ENCODE peak calls at places on chromosome 13, in four cellular contexts. V, R, N and W are unnamed samples.

GRCh38 chr13:100773429-100773828 is 98.8 kb upstream of the TMTC4 start:
- DNase-seq in N (no peak), V (no peak), R (no peak), W (no peak)

GRCh38 chr13:75495938-75496337 is 14.0 kb upstream of the TBC1D4 start:
- DNase-seq in V (no peak), R (peak), N (no peak), W (no peak)

GRCh38 chr13:106756446-106756845 is 188.5 kb upstream of the ARGLU1 start:
- DNase-seq in N (no peak), R (no peak), V (peak), W (no peak)

GRCh38 chr13:91922969-91923592 is 524.7 kb downstream of the GPC5 start:
- DNase-seq in R (no peak), N (no peak), V (no peak), W (peak)

GRCh38 chr13:25657062-25657588 is 285.4 kb downstream of the ATP8A2 start:
- DNase-seq in V (no peak), N (no peak), R (no peak), W (no peak)

GRCh38 chr13:39616087-39616694 is 13.2 kb upstream of the LHFPL6 start:
- DNase-seq in V (peak), R (peak), N (no peak), W (peak)

GRCh38 chr13:85896516-85897450 is 97.6 kb upstream of the SLITRK6 start:
- DNase-seq in R (peak), V (peak), N (no peak), W (peak)

GRCh38 chr13:91722267-91722884 is 324.0 kb downstream of the GPC5 start:
- DNase-seq in N (no peak), V (no peak), R (peak), W (peak)

GRCh38 chr13:113991676-113992179 is 17.9 kb upstream of the C13orf46 start:
- DNase-seq in N (no peak), V (no peak), R (no peak), W (no peak)

GRCh38 chr13:113991191-113991669 is 17.4 kb upstream of the C13orf46 start:
- DNase-seq in V (no peak), N (no peak), R (no peak), W (no peak)

GRCh38 chr13:113989585-113990300 is 15.9 kb upstream of the C13orf46 start:
- DNase-seq in R (no peak), N (no peak), V (no peak), W (no peak)

GRCh38 chr13:113992276-113993005 is 18.6 kb upstream of the C13orf46 start:
- DNase-seq in V (no peak), N (no peak), R (no peak), W (no peak)

DNA sequence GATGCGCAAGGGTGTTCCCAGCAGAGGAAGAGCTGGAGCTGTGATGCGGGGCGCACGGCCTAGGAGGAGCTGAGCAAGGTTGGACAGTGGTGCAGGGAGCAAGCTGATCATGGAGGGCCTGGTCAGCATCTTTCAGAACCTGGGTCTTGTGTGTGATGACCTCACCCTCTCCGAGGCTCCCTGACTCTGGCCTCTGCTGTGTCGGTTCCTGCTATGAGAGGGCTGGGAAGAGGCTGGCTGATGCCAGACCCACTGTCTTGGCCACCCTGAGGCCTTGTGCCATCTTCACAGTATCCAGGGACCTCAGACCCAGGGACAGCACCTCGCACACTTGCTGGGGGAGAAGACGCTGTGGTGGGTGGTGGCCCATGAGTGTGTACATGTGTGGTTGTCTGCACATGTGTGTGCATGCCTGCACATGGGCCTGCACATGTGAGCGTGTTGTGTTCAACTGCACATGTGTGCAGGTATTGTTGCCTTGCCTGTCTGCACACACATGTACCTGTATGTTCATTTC is 16.5 kb upstream of the C13orf46 start:
- DNase-seq in N (no peak), V (no peak), R (no peak), W (no peak)
- H3K56ac ChIP-seq in N (no peak), V (no peak), R (no peak), W (no peak)

GRCh38 chr13:114001331-114002008 is 27.6 kb upstream of the C13orf46 start:
- DNase-seq in N (no peak), V (no peak), R (no peak), W (no peak)

GRCh38 chr13:114004416-114005205 is 30.7 kb upstream of the C13orf46 start:
- DNase-seq in V (no peak), R (peak), N (no peak), W (no peak)

GRCh38 chr13:114005206-114005720 is 31.4 kb upstream of the C13orf46 start:
- DNase-seq in N (no peak), R (no peak), V (no peak), W (no peak)

GRCh38 chr13:114002009-114002544 is 28.2 kb upstream of the C13orf46 start:
- DNase-seq in R (no peak), N (no peak), V (no peak), W (peak)

DNA sequence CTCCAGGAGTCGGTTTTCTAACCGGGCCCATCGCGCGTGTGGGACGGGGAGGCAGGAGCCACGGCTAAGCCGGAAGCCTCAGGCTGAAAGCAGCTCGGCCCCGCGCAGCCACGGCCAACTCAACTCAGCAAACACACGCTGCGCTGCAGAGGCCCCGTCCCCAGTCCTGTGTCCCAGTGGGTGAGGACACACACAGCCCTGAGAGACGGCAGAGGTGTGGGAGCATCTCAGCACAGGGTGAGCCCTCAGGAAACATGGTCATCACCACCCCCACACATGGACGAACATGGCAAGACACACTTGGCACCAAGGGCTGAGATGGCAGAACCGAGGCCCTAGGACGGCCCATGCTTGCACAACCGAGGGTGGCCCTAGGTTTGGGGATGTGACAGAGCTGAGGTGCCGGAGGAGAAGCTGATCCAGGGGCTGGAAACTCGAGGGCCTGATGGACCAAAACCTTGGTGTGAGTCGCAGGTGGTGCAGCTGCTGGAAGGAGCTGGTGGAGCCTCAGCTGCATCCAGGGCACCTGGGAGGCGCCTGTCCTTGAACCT is 29.0 kb upstream of the C13orf46 start:
- DNase-seq in V (no peak), N (no peak), R (no peak), W (no peak)
- H2BK5ac ChIP-seq in V (no peak), N (peak), R (no peak), W (no peak)

GRCh38 chr13:48561461-48562224 is 28.8 kb upstream of the RCBTB2 start:
- DNase-seq in N (no peak), R (no peak), V (no peak), W (no peak)

GRCh38 chr13:48560657-48561337 is 27.9 kb upstream of the RCBTB2 start:
- DNase-seq in V (no peak), N (no peak), R (no peak), W (no peak)

GRCh38 chr13:48563611-48564010 is 30.7 kb upstream of the RCBTB2 start:
- DNase-seq in V (no peak), R (no peak), N (no peak), W (no peak)

GRCh38 chr13:48564046-48564445 is 31.2 kb upstream of the RCBTB2 start:
- DNase-seq in R (peak), N (no peak), V (no peak), W (no peak)

GRCh38 chr13:48562296-48563066 is 29.6 kb upstream of the RCBTB2 start:
- DNase-seq in V (no peak), R (no peak), N (no peak), W (no peak)
- H3K4ac ChIP-seq in V (no peak), R (no peak), N (no peak), W (no peak)

GRCh38 chr13:103012611-103013010 is 53.6 kb downstream of the SLC10A2 start:
- DNase-seq in R (no peak), V (no peak), N (no peak), W (no peak)
- H3K56ac ChIP-seq in R (no peak), V (no peak), N (no peak), W (no peak)

DNA sequence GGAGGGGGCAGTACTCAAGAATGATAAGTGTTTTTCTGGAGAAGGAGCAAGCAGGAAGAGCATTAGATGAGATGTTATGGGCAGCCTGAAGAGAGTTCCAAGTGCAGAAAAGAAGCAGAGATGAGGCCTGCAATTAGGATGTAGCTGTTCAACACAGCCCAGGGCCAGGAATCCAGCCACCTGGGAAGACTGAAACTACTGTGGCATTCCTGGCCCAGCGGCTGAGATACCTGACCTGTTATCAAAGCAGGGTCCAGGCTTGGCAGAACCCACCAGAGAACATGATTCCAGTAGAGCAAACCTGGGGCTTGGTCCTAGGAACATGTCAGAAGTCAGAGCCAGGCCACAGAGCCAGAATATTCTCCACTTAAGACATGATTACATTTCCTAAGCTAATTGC is 73.3 kb upstream of the LRCH1 start:
- DNase-seq in N (no peak), R (no peak), V (no peak), W (peak)
- H2BK5ac ChIP-seq in N (no peak), R (no peak), V (no peak), W (no peak)

DNA sequence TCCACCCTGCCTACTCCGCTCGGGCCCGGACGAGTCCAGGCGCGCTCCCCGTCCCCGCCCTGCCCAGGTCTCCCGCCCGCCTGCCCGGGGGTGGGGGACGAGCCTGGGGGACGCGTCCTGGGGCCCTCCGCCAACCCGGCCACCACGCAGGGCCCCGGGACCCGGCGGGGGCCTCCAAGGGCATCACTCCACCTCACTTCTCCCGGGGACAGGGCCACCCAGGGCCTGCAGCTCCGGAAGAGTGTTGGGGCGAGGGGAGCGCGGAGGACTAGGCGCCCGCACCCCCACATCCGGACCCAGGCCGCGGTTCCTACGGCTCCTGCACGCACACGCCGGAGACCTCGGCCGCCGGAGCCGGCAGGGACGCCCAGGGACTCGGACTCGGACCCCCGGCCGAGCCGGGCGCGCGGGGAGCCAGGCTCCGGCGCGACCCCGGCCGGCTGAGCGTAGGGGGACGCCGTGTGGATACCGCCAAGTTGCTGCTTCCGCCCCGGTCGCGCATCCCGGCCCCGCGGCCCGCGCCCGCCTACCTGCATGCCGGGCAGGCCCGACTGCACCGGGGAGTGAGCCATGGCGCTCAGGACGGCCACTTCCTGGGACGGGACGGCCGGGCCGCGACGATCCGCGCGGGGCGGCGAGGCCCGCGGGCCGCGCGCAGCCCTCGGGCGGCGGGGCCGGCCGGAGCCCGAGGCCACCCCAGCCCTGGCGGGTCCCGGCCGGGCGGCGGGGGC is 527 bp downstream of the STK24 start:
- DNase-seq in R (no peak), V (no peak), N (no peak), W (peak)
- H3K4ac ChIP-seq in R (peak), V (no peak), N (no peak), W (peak)

GRCh38 chr13:33076451-33076992 is 60.3 kb downstream of the KL start:
- DNase-seq in R (no peak), N (no peak), V (no peak), W (no peak)
- H3K56ac ChIP-seq in R (no peak), N (no peak), V (no peak), W (no peak)

GRCh38 chr13:37657134-37657533 is 58.6 kb upstream of the POSTN start:
- DNase-seq in N (no peak), V (no peak), R (peak), W (no peak)
- H2BK5ac ChIP-seq in N (no peak), V (no peak), R (peak), W (no peak)

GRCh38 chr13:30744686-30745085 is 9.3 kb downstream of the ALOX5AP start:
- DNase-seq in R (no peak), N (no peak), V (no peak), W (no peak)
- H3K4ac ChIP-seq in R (peak), N (no peak), V (no peak), W (no peak)